ENCODE peak calls at places on chromosomes 5 and 9, in four cellular contexts. C is CD8-positive, alpha-beta T cell; M is astrocyte of the cerebellum; G is astrocyte of the spinal cord. X is an unnamed sample.

GRCh38 chr9:70477907-70478480 is 63.5 kb upstream of the KLF9 start:
- DNase-seq in M (no peak), C (no peak), G (no peak), X (no peak)

GRCh38 chr9:127818574-127818973 is 15.9 kb downstream of the FPGS start:
- DNase-seq in G (no peak), C (no peak), M (no peak), X (no peak)

GRCh38 chr5:171261361-171261760 is 47.7 kb upstream of the TLX3 start:
- DNase-seq in M (no peak), G (no peak), C (no peak), X (no peak)

GRCh38 chr5:10541247-10541646 is 22.6 kb upstream of the ANKRD33B start:
- DNase-seq in C (no peak), G (no peak), M (no peak), X (no peak)

GRCh38 chr5:178457471-178457870 is 132.7 kb downstream of the COL23A1 start:
- DNase-seq in G (no peak), C (no peak), M (no peak), X (no peak)

GRCh38 chr5:143638654-143639053 is 173.3 kb upstream of the HMHB1 start:
- DNase-seq in C (no peak), M (no peak), G (no peak), X (no peak)

GRCh38 chr9:98960409-98960808 is 16.7 kb downstream of the COL15A1 start:
- DNase-seq in M (no peak), G (no peak), C (no peak), X (no peak)

GRCh38 chr9:127093319-127094020 is 29.0 kb downstream of the ANGPTL2 start:
- DNase-seq in G (no peak), C (no peak), M (no peak), X (no peak)

GRCh38 chr5:6220346-6221088 is 157.8 kb downstream of the MED10 start:
- DNase-seq in G (peak; percentile 36), M (peak; percentile 22), C (no peak), X (peak; percentile 62)

GRCh38 chr5:164335837-164336236 is 830.4 kb downstream of the MAT2B start:
- DNase-seq in C (no peak), M (no peak), G (peak; percentile 69), X (no peak)

GRCh38 chr5:117590944-117591343 is 1016.3 kb upstream of the SEMA6A start:
- DNase-seq in C (no peak), G (peak; percentile 24), M (peak; percentile 24), X (no peak)

GRCh38 chr9:126984969-126985368 is 70.4 kb downstream of the RALGPS1 start:
- DNase-seq in M (no peak), C (no peak), G (no peak), X (peak; percentile 45)

GRCh38 chr9:110125207-110125751 is 82.7 kb downstream of the C9orf152 start:
- DNase-seq in C (no peak), M (peak; percentile 65), G (peak; percentile 92), X (peak; percentile 92)

GRCh38 chr9:130018260-130018659 is 24.7 kb downstream of the FNBP1 start:
- DNase-seq in M (no peak), G (no peak), C (no peak), X (no peak)

GRCh38 chr5:173320259-173320658 is 8.0 kb downstream of the STC2 start:
- DNase-seq in C (no peak), M (no peak), G (no peak), X (no peak)

GRCh38 chr5:145743396-145744061 is 91.6 kb downstream of the PRELID2 start:
- DNase-seq in M (no peak), G (no peak), C (no peak), X (no peak)

GRCh38 chr9:126715382-126715781 is 89.5 kb upstream of the ZBTB43 start:
- DNase-seq in G (no peak), M (no peak), C (no peak), X (no peak)

GRCh38 chr5:115098041-115098702 is 71.5 kb downstream of the TRIM36 start:
- DNase-seq in C (no peak), G (peak; percentile 50), M (peak; percentile 34), X (peak; percentile 23)

GRCh38 chr5:41772785-41773442 is 97.3 kb downstream of the OXCT1 start:
- DNase-seq in G (no peak), C (no peak), M (no peak), X (no peak)

GRCh38 chr5:136242611-136243010 is 49.6 kb upstream of the SMIM32 start:
- DNase-seq in G (no peak), C (no peak), M (no peak), X (no peak)

GRCh38 chr9:550267-550790 is 291.2 kb upstream of the DMRT1 start:
- DNase-seq in G (no peak), C (no peak), M (no peak), X (no peak)

GRCh38 chr9:136336156-136336860 is 9.0 kb downstream of the GPSM1 start:
- DNase-seq in G (no peak), M (no peak), C (no peak), X (no peak)

GRCh38 chr5:111772456-111772855 is 15.5 kb upstream of the NREP start:
- DNase-seq in G (no peak), M (no peak), C (no peak), X (peak; percentile 12)

GRCh38 chr9:109277451-109277850 is 43.4 kb downstream of the EPB41L4B start:
- DNase-seq in M (no peak), C (no peak), G (no peak), X (no peak)

GRCh38 chr5:65722575-65723424 is 795 bp downstream of the NLN start:
- DNase-seq in M (peak; percentile 72), C (no peak), G (peak; percentile 78), X (peak; percentile 75)

GRCh38 chr5:14946813-14947640 is 75.4 kb upstream of the ANKH start:
- DNase-seq in M (no peak), G (no peak), C (no peak), X (no peak)

DNA sequence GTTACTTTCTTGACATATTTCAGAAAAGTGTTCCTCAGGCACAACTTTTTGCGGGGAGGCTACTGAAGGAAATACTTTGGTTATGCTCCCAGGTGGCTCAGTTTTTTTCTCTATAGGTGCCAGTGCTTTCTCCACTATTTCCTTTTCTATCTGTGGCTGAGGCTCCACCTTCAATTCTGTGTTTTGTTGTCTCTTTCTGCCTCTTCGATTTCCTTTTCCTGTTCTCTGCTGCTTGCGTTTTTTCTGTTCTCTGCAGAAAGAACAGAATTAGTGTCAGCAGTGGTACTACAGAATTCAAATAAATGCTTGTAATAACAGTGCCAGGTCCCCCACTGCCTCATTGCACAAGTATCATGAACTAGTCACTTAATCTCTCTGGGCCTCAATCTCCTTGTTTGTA is 7.0 kb downstream of the HEMGN start:
- DNase-seq in C (no peak), M (no peak), G (no peak), X (no peak)
- H3K4me3 ChIP-seq in C (peak overlapping the region; percentile 3), M (no peak overlapping the region), G (no peak overlapping the region), X (no peak overlapping the region)

DNA sequence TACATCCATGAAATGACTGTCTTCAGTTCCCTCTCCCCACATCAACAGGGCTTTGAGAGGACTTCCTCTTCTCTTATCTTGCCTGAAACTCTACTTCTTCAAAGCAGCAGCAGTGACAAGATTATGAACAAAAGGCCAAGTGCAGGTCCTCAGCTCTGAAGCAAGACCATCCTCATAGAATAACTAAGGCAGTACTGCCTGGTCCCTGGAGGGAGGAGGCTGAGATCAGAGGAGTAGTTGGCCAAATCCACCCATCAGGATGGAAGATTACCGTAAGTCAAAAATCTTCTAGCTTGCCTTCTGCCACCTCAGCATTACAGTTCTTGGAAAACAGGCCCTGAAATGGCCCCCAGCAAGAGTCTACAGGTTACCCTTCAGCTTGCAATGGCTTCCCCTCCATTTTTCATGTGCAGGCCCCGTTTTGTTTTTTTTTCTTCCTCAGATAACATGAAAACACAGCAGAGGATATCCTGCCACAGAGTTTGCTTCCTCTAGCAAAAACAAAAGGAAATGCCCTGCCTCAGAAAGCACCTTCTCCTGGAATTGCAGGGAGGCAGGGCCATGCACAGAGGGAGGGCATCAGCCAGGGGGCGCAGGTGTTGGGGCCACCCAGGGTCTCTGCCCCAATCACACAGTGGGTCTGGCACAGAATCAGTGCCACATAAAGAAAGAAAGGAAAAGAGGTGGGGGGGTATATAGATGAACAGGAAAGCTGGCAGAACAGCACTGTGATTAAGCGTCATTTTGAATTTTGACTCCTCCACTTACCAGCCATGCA is 40.0 kb downstream of the KLHL3 start:
- DNase-seq in G (no peak), M (no peak), C (peak; percentile 72), X (no peak)
- H3K4me3 ChIP-seq in G (no peak overlapping the region), M (no peak overlapping the region), C (no peak overlapping the region), X (no peak overlapping the region)

GRCh38 chr5:134551891-134552290 is 26.4 kb downstream of the JADE2 start:
- DNase-seq in G (peak; percentile 24), M (no peak), C (no peak), X (peak; percentile 39)
- H3K4me3 ChIP-seq in G (no peak overlapping the region), M (no peak overlapping the region), C (no peak overlapping the region), X (no peak overlapping the region)

GRCh38 chr9:26727471-26727870 is 165.1 kb downstream of the CAAP1 start:
- DNase-seq in G (no peak), M (no peak), C (no peak), X (no peak)
- H3K4me3 ChIP-seq in G (no peak overlapping the region), M (no peak overlapping the region), C (no peak overlapping the region), X (no peak overlapping the region)

GRCh38 chr9:133536080-133536479 is 1.6 kb downstream of the ADAMTSL2 start:
- DNase-seq in C (no peak), G (no peak), M (no peak), X (no peak)
- H3K4me3 ChIP-seq in C (no peak overlapping the region), G (no peak overlapping the region), M (no peak overlapping the region), X (no peak overlapping the region)

DNA sequence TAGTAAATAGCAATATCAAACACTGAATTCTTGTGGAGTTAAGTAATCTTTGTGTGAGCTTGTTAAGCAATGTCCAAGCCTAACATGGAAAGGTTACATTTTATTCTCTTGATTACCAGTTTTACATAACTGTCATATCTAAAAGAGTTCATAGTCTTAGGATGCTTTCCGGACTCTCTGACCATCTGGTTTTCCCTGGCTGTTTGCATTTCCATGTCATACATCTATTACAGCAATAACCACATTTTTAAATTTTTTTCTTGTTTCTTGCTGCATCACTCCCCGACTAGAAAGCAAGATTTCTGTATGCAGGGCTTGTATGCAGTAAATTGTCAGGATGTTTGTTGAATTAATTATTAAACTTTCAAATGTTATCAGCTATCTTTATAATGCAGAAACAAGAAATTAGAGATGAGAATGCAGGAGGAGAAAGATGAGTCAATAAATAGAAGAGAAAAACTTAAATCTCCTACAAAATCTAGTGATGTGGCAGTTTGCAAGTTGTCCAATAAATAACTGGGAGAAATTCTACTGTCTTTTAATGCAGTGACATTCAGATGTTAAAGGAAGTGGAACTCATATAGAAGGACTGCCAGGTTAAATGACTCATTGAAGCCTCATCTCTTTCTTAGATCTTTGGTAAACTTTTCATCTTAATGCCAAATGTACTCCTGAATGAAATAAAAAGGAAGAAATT is 179.6 kb upstream of the SGCD start:
- DNase-seq in G (no peak), C (no peak), M (no peak), X (no peak)
- H3K4me3 ChIP-seq in G (no peak overlapping the region), C (no peak overlapping the region), M (no peak overlapping the region), X (no peak overlapping the region)

GRCh38 chr9:76595645-76596044 is 136.7 kb downstream of the GCNT1 start:
- DNase-seq in C (no peak), G (no peak), M (no peak), X (no peak)

GRCh38 chr9:76592105-76593010 is 133.4 kb downstream of the GCNT1 start:
- DNase-seq in C (no peak), G (peak; percentile 60), M (peak; percentile 23), X (no peak)

GRCh38 chr9:76593011-76593347 is 134.0 kb downstream of the GCNT1 start:
- DNase-seq in C (no peak), G (no peak), M (no peak), X (no peak)

GRCh38 chr9:76591256-76591950 is 132.4 kb downstream of the GCNT1 start:
- DNase-seq in M (no peak), G (no peak), C (no peak), X (no peak)

GRCh38 chr9:76594764-76595410 is 135.9 kb downstream of the GCNT1 start:
- DNase-seq in C (no peak), M (no peak), G (no peak), X (no peak)
- H3K4me3 ChIP-seq in C (no peak overlapping the region), M (no peak overlapping the region), G (no peak overlapping the region), X (no peak overlapping the region)